ENCODE peak calls at places on chromosomes 12 and 14, in five cellular contexts. G is glomerular endothelial cell, K is HFFc6, M is H54, I is Daoy. R is an unnamed sample.

GRCh38 chr14:58501214-58501816 is 73.8 kb downstream of the KIAA0586 start:
- DNase-seq in I (peak; percentile 55), M (peak; percentile 0), K (peak; percentile 63), G (peak; percentile 42), R (peak; percentile 30)

GRCh38 chr14:77542349-77543239 is 44.0 kb upstream of the ISM2 start:
- DNase-seq in G (peak; percentile 51), M (no peak), K (no peak), I (no peak), R (peak; percentile 11)

GRCh38 chr12:71045781-71046180 is 112.0 kb downstream of the TSPAN8 start:
- DNase-seq in K (no peak), I (peak; percentile 7), G (no peak), M (no peak), R (peak; percentile 65)

GRCh38 chr12:48794870-48795269 is 6.0 kb upstream of the ADCY6 start:
- DNase-seq in M (no peak), G (no peak), I (peak; percentile 35), K (peak; percentile 87), R (no peak)

GRCh38 chr12:110245278-110245868 is 35.7 kb upstream of the ATP2A2 start:
- DNase-seq in M (no peak), I (peak; percentile 29), K (no peak), G (no peak), R (peak; percentile 36)

GRCh38 chr14:32601908-32602307 is 272.8 kb downstream of the AKAP6 start:
- DNase-seq in K (no peak), M (no peak), I (no peak), G (no peak), R (no peak)

GRCh38 chr12:13959131-13959734 is 22.2 kb downstream of the GRIN2B start:
- DNase-seq in K (no peak), M (no peak), G (no peak), I (peak; percentile 79), R (no peak)

GRCh38 chr14:85234626-85235025 is 295.3 kb upstream of the FLRT2 start:
- DNase-seq in G (no peak), K (no peak), I (no peak), M (no peak), R (peak; percentile 44)

GRCh38 chr12:120365675-120366340 is 3.2 kb downstream of the MSI1 start:
- DNase-seq in M (no peak), G (no peak), K (no peak), I (no peak), R (no peak)

GRCh38 chr12:113786107-113786506 is 180.0 kb downstream of the RBM19 start:
- DNase-seq in G (no peak), I (no peak), M (no peak), K (no peak), R (no peak)

GRCh38 chr12:78402366-78403134 is 462.0 kb upstream of the SYT1 start:
- DNase-seq in M (no peak), I (no peak), K (no peak), G (no peak), R (no peak)

GRCh38 chr14:104137297-104138097 is 890 bp upstream of the KIF26A start:
- DNase-seq in I (peak; percentile 80), G (no peak), K (no peak), M (peak; percentile 91), R (peak; percentile 30)

GRCh38 chr14:24194186-24194872 is 912 bp downstream of the TM9SF1 start:
- DNase-seq in M (no peak), I (no peak), K (no peak), G (no peak), R (no peak)

GRCh38 chr14:24094839-24095195 is 706 bp downstream of the PCK2 start:
- DNase-seq in K (no peak), G (no peak), M (no peak), I (peak; percentile 49), R (peak; percentile 21)

GRCh38 chr14:102629011-102629444 is 36.6 kb downstream of the RCOR1 start:
- DNase-seq in M (no peak), I (no peak), K (no peak), G (peak; percentile 62), R (no peak)

GRCh38 chr12:104166465-104166864 is 28.5 kb upstream of the NFYB start:
- DNase-seq in I (no peak), M (no peak), G (no peak), K (no peak), R (no peak)

GRCh38 chr14:104110491-104111209 is 25.1 kb downstream of the ASPG start:
- DNase-seq in K (no peak), M (no peak), I (no peak), G (no peak), R (no peak)

GRCh38 chr14:29971101-29971500 is 43.5 kb upstream of the PRKD1 start:
- DNase-seq in K (no peak), M (no peak), I (no peak), G (no peak), R (no peak)

GRCh38 chr14:89445252-89445973 is 28.4 kb upstream of the FOXN3 start:
- DNase-seq in K (no peak), G (no peak), I (no peak), M (no peak), R (peak; percentile 30)

GRCh38 chr12:4117386-4118016 is 156.1 kb upstream of the CCND2 start:
- DNase-seq in K (no peak), I (no peak), G (no peak), M (no peak), R (no peak)

GRCh38 chr12:17691369-17691768 is 398.6 kb downstream of the RERGL start:
- DNase-seq in K (no peak), M (no peak), G (no peak), I (no peak), R (peak; percentile 1)

GRCh38 chr12:68786929-68787328 is 21.0 kb upstream of the MDM2 start:
- DNase-seq in M (no peak), G (no peak), K (no peak), I (no peak), R (no peak)

GRCh38 chr14:93012516-93013367 is 89.8 kb downstream of the CHGA start:
- DNase-seq in I (no peak), M (no peak), K (peak; percentile 51), G (no peak), R (no peak)

GRCh38 chr14:54699087-54699530 is 132.2 kb downstream of the SAMD4A start:
- DNase-seq in K (no peak), G (no peak), I (no peak), M (no peak), R (no peak)

GRCh38 chr12:85445060-85445938 is 165.3 kb downstream of the ALX1 start:
- DNase-seq in I (no peak), K (no peak), M (no peak), G (no peak), R (no peak)

GRCh38 chr12:19287302-19287701 is 152.0 kb upstream of the AEBP2 start:
- DNase-seq in M (no peak), G (no peak), K (no peak), I (no peak), R (no peak)

GRCh38 chr14:46381674-46382073 is 269.9 kb downstream of the RPL10L start:
- DNase-seq in I (no peak), K (no peak), G (no peak), M (no peak), R (no peak)

GRCh38 chr14:102492523-102492910 is 17.1 kb downstream of the ANKRD9 start:
- DNase-seq in I (no peak), K (no peak), G (no peak), M (no peak), R (no peak)

GRCh38 chr14:90058876-90059458 is 2.8 kb upstream of the KCNK13 start:
- DNase-seq in G (no peak), I (no peak), K (no peak), M (no peak), R (no peak)

GRCh38 chr14:23068792-23069412 is 11.6 kb upstream of the CDH24 start:
- DNase-seq in I (peak; percentile 92), G (peak; percentile 95), K (peak; percentile 93), M (peak; percentile 50), R (peak; percentile 92)

R was measured in HT1080.